ENCODE peak calls at places on chromosomes 3 and 15, in seven cellular contexts. D is left lung, T is transverse colon, N is pancreas, B is psoas muscle, W is colonic mucosa, J is aorta. E is an unnamed sample. For H3K36me3, the result is how much of the 10 kb centered on the place peaks cover.

GRCh38 chr15:40565333-40566238 is 744 bp upstream of the CCDC32 start:
- DNase-seq in W (peak), N (no peak), D (no peak), B (no peak), J (no peak), T (no peak), E (no peak)

GRCh38 chr3:151971194-151971771 is 97.8 kb downstream of the SUCNR1 start:
- DNase-seq in D (no peak), N (no peak), J (no peak), W (peak), B (no peak), T (peak), E (no peak)

GRCh38 chr3:36214460-36214859 is 165.8 kb upstream of the STAC start:
- DNase-seq in J (no peak), W (no peak), D (no peak), N (no peak), T (no peak), B (no peak), E (no peak)

GRCh38 chr3:30098206-30098605 is 508.2 kb upstream of the TGFBR2 start:
- DNase-seq in W (no peak), D (no peak), N (no peak), B (no peak), T (no peak), J (no peak), E (no peak)

GRCh38 chr3:195462308-195462610 is 19.4 kb upstream of the ACAP2 start:
- DNase-seq in B (no peak), T (peak), J (no peak), W (peak), D (no peak), N (no peak), E (no peak)

GRCh38 chr3:50862221-50862620 is 187.5 kb downstream of the DOCK3 start:
- DNase-seq in D (no peak), N (no peak), T (no peak), W (no peak), J (no peak), B (no peak), E (no peak)

GRCh38 chr15:55279746-55280351 is 9.8 kb downstream of the RAB27A start:
- DNase-seq in W (no peak), B (no peak), D (no peak), N (peak), T (peak), J (no peak), E (peak)

GRCh38 chr3:22729981-22730380 is 473.1 kb upstream of the UBE2E2 start:
- DNase-seq in D (no peak), N (no peak), W (no peak), B (no peak), T (no peak), J (no peak), E (no peak)

GRCh38 chr3:158267015-158267414 is 157.1 kb downstream of the RSRC1 start:
- DNase-seq in N (no peak), J (no peak), B (no peak), T (no peak), W (no peak), D (no peak), E (no peak)

GRCh38 chr3:146067048-146067447 is 93.9 kb downstream of the PLOD2 start:
- DNase-seq in B (no peak), W (no peak), J (no peak), T (no peak), N (no peak), D (no peak), E (no peak)

GRCh38 chr3:133506215-133506901 is 67.1 kb upstream of the CDV3 start:
- DNase-seq in N (no peak), T (peak), B (no peak), D (no peak), W (no peak), J (no peak), E (peak)

DNA sequence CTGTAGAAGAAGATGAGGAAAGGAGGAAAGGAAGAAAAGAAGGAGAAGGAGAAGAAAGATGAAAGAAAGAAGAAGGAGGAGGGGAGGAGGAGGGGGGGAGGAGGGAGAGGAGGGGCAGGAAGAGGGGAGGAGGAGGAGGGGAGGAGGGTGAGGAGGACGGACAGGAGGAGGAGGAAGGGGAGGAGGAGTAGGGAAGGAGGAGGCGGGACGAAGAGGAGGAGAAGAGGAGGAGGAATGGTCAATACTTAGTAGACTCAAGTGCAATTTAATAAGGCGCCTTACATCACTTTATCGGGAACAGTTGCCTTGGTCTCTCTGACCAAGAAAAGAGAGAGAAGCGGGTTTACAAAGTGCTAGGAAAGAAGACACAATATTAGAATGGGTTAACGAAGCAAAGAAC is 23.7 kb upstream of the NR2E3 start:
- DNase-seq in D (no peak), J (no peak), W (peak), T (no peak), N (no peak), B (no peak), E (no peak)
- H3K27ac ChIP-seq in D (no peak), J (no peak), W (no peak), T (no peak), N (no peak), B (no peak), E (no peak)

GRCh38 chr15:67171471-67171870 is 83.0 kb downstream of the AAGAB start:
- DNase-seq in N (no peak), T (no peak), D (no peak), J (no peak), W (no peak), B (no peak), E (no peak)
- H3K36me3 ChIP-seq in N (under half), T (under half), D (under half), J (under half), W (under half), B (under half), E (under half)

GRCh38 chr3:31534036-31534435 is 1.3 kb downstream of the STT3B start:
- DNase-seq in N (no peak), D (no peak), J (no peak), T (no peak), B (no peak), W (peak), E (no peak)
- H3K27ac ChIP-seq in N (no peak), D (peak), J (no peak), T (peak), B (peak), W (peak), E (peak)

GRCh38 chr15:76209948-76210347 is 101.3 kb downstream of the ETFA start:
- DNase-seq in J (no peak), B (no peak), N (no peak), T (no peak), W (no peak), D (no peak), E (no peak)
- H3K36me3 ChIP-seq in J (under half), B (half or more), N (under half), T (under half), W (under half), D (half or more), E (under half)

E was measured in CD8-positive, alpha-beta memory T cell.